ENCODE peak calls at places on chromosomes 5 and 9, in six cellular contexts. I, Q, K, G, R and O are unnamed samples.

GRCh38 chr5:150017606-150018005 is 17.1 kb downstream of the HMGXB3 start:
- DNase-seq in I (no peak), Q (no peak), K (no peak), G (no peak), R (peak), O (no peak)

GRCh38 chr9:81632599-81632998 is 56.7 kb downstream of the TLE1 start:
- DNase-seq in I (no peak), Q (no peak), K (no peak), G (no peak), R (no peak), O (no peak)

GRCh38 chr5:165066751-165067150 is 1561.3 kb downstream of the MAT2B start:
- DNase-seq in I (no peak), Q (no peak), K (no peak), G (no peak), R (no peak), O (no peak)

GRCh38 chr9:134619456-134619982 is 22.1 kb upstream of the COL5A1 start:
- DNase-seq in I (no peak), Q (no peak), K (no peak), G (no peak), R (no peak), O (no peak)

GRCh38 chr9:130024597-130024994 is 18.4 kb downstream of the FNBP1 start:
- DNase-seq in I (no peak), Q (no peak), K (no peak), G (no peak), R (no peak), O (no peak)

GRCh38 chr9:135888126-135888765 is 19.1 kb downstream of the CAMSAP1 start:
- DNase-seq in I (no peak), Q (no peak), K (no peak), G (no peak), R (no peak), O (no peak)

GRCh38 chr5:67416133-67416937 is 219.7 kb upstream of the CD180 start:
- DNase-seq in I (no peak), Q (no peak), K (no peak), G (no peak), R (no peak), O (no peak)

GRCh38 chr5:131224387-131225191 is 39.3 kb upstream of the CDC42SE2 start:
- DNase-seq in I (peak), Q (no peak), K (no peak), G (peak), R (no peak), O (peak)

GRCh38 chr9:4177970-4178758 is 121.7 kb downstream of the GLIS3 start:
- DNase-seq in I (no peak), Q (no peak), K (no peak), G (no peak), R (no peak), O (no peak)

GRCh38 chr9:121783126-121783522 is 131.7 kb downstream of the DAB2IP start:
- DNase-seq in I (no peak), Q (no peak), K (no peak), G (no peak), R (no peak), O (no peak)

GRCh38 chr9:124342946-124343485 is 72.2 kb downstream of the PSMB7 start:
- DNase-seq in I (peak), Q (no peak), K (no peak), G (peak), R (peak), O (no peak)

GRCh38 chr5:134515801-134516200 is 9.7 kb upstream of the JADE2 start:
- DNase-seq in I (no peak), Q (no peak), K (no peak), G (no peak), R (no peak), O (no peak)

GRCh38 chr5:142720561-142721275 is 34.8 kb upstream of the FGF1 start:
- DNase-seq in I (peak), Q (no peak), K (no peak), G (no peak), R (peak), O (no peak)

GRCh38 chr5:78523314-78524193 is 125.0 kb downstream of the LHFPL2 start:
- DNase-seq in I (no peak), Q (no peak), K (no peak), G (no peak), R (no peak), O (no peak)

GRCh38 chr5:44245936-44246335 is 143.3 kb downstream of the FGF10 start:
- DNase-seq in I (no peak), Q (no peak), K (no peak), G (no peak), R (no peak), O (no peak)

GRCh38 chr9:114112778-114113585 is 13.9 kb upstream of the KIF12 start:
- DNase-seq in I (peak), Q (no peak), K (no peak), G (no peak), R (no peak), O (no peak)

GRCh38 chr5:10695055-10695649 is 65.9 kb downstream of the DAP start:
- DNase-seq in I (peak), Q (peak), K (peak), G (peak), R (peak), O (no peak)

GRCh38 chr9:105251733-105252404 is 7.4 kb downstream of the SLC44A1 start:
- DNase-seq in I (no peak), Q (no peak), K (no peak), G (no peak), R (peak), O (no peak)

GRCh38 chr5:128613757-128614156 is 75.7 kb upstream of the FBN2 start:
- DNase-seq in I (no peak), Q (no peak), K (no peak), G (no peak), R (no peak), O (no peak)

GRCh38 chr5:124580512-124580911 is 165.9 kb downstream of the ZNF608 start:
- DNase-seq in I (no peak), Q (no peak), K (no peak), G (no peak), R (no peak), O (no peak)

GRCh38 chr5:16888694-16889124 is 47.4 kb downstream of the MYO10 start:
- DNase-seq in I (no peak), Q (no peak), K (no peak), G (no peak), R (no peak), O (no peak)

GRCh38 chr5:41598011-41598410 is 87.6 kb upstream of the PLCXD3 start:
- DNase-seq in I (no peak), Q (no peak), K (no peak), G (no peak), R (no peak), O (no peak)

GRCh38 chr9:98087420-98088354 is 31.2 kb downstream of the NANS start:
- DNase-seq in I (no peak), Q (no peak), K (no peak), G (no peak), R (no peak), O (no peak)

GRCh38 chr5:28576022-28576421 is 1537.6 kb upstream of the CDH9 start:
- DNase-seq in I (no peak), Q (peak), K (peak), G (no peak), R (no peak), O (no peak)